ENCODE peak calls at places on chromosome 4, in four cellular contexts. A is small intestine, Q is adrenal gland, U is lower lobe of right lung. T is an unnamed sample.

GRCh38 chr4:121686265-121686664 is 10.5 kb downstream of the ANXA5 start:
- DNase-seq in A (no peak), U (no peak), Q (no peak), T (no peak)

GRCh38 chr4:116122131-116122530 is 963.2 kb downstream of the TRAM1L1 start:
- DNase-seq in A (no peak), Q (no peak), U (no peak), T (no peak)

GRCh38 chr4:42412251-42412650 is 15.0 kb downstream of the SHISA3 start:
- DNase-seq in A (no peak), U (no peak), Q (no peak), T (no peak)

GRCh38 chr4:107035711-107036601 is at the start of gene DKK2:
- DNase-seq in A (peak; percentile 1), U (peak; percentile 46), Q (no peak), T (peak; percentile 76)

GRCh38 chr4:67459164-67459563 is 86.1 kb downstream of the CENPC start:
- DNase-seq in U (no peak), Q (no peak), A (no peak), T (no peak)

GRCh38 chr4:52588097-52588496 is 71.0 kb downstream of the USP46 start:
- DNase-seq in A (peak; percentile 2), U (no peak), Q (peak; percentile 23), T (peak; percentile 54)

GRCh38 chr4:69894221-69894620 is 34.3 kb upstream of the SULT1E1 start:
- DNase-seq in U (no peak), A (peak; percentile 23), Q (no peak), T (no peak)

GRCh38 chr4:51963871-51964513 is 56.2 kb downstream of the LRRC66 start:
- DNase-seq in A (no peak), Q (no peak), U (no peak), T (no peak)

GRCh38 chr4:118398226-118399090 is 45.7 kb upstream of the PRSS12 start:
- DNase-seq in U (no peak), Q (no peak), A (no peak), T (no peak)

GRCh38 chr4:158722291-158722916 is 792 bp downstream of the PPID start:
- DNase-seq in U (no peak), Q (peak; percentile 40), A (peak; percentile 82), T (no peak)

GRCh38 chr4:170990989-170991589 is 822.1 kb upstream of the GALNTL6 start:
- DNase-seq in A (peak; percentile 25), Q (no peak), U (no peak), T (no peak)

GRCh38 chr4:55426518-55426917 is 30.8 kb downstream of the TMEM165 start:
- DNase-seq in A (no peak), Q (no peak), U (no peak), T (no peak)

GRCh38 chr4:155099231-155099630 is 109.2 kb upstream of the NPY2R start:
- DNase-seq in Q (no peak), A (no peak), U (no peak), T (no peak)

GRCh38 chr4:151676301-151676700 is 84.5 kb downstream of the GATB start:
- DNase-seq in A (no peak), U (no peak), Q (peak; percentile 61), T (no peak)

GRCh38 chr4:116272336-116272735 is 813.0 kb downstream of the TRAM1L1 start:
- DNase-seq in A (no peak), Q (no peak), U (no peak), T (no peak)

GRCh38 chr4:55887594-55887993 is 34.1 kb downstream of the EXOC1 start:
- DNase-seq in U (no peak), Q (no peak), A (no peak), T (no peak)

GRCh38 chr4:6926681-6927478 is 17.3 kb downstream of the TBC1D14 start:
- DNase-seq in Q (peak; percentile 94), A (peak; percentile 95), U (peak; percentile 83), T (no peak)
- H3K27ac ChIP-seq in Q (peak overlapping the region; percentile 81), A (peak overlapping the region; percentile 88), U (peak overlapping the region; percentile 59), T (no peak overlapping the region)

DNA sequence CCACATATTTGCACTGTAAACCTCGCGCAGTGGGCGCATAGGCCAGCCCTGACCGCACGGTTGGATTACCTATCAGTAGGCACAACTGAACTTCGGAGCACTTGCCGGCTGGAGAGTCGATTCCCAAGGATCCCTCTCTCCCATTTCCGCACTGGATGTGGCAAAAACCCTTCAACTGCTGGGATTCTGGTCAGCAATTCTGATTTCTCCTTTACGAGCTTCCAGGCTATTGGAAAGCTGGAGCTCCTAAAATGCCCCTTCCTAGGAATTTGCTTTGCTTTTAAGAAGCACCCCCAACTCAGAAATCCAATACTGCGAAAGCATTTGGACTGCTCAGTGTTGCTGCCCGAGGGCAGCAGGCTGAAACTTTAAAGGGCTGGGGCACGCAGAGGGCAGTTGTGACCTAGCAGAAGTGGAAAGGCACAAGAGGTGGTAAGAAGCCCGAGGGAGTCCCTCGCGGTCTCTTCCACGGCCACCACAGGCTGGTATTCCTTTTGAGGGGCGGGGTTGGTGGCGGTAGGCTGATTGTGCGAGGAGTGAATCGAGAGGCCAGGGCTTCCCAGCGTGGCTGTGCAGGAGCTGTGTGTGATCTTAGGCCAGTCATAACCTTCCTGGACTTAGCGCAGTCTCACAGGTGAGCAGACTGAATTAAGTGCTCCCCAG is 1.6 kb downstream of the ZAR1 start:
- DNase-seq in A (no peak), U (no peak), Q (no peak), T (no peak)
- H3K27me3 ChIP-seq in A (peaks cover 32% of the 10 kb centered on the region), U (peaks cover 46% of the 10 kb centered on the region), Q (peaks cover 28% of the 10 kb centered on the region), T (no peaks in the 10 kb centered on the region)

GRCh38 chr4:13445841-13446790 is 38.0 kb downstream of the RAB28 start:
- DNase-seq in A (no peak), U (no peak), Q (no peak), T (no peak)
- H3K4me3 ChIP-seq in A (no peak overlapping the region), U (no peak overlapping the region), Q (no peak overlapping the region), T (no peak overlapping the region)

GRCh38 chr4:3367866-3368265 is 73.9 kb upstream of the HGFAC start:
- DNase-seq in Q (no peak), A (no peak), U (no peak), T (no peak)

GRCh38 chr4:3368334-3368733 is 73.4 kb upstream of the HGFAC start:
- DNase-seq in U (no peak), A (no peak), Q (no peak), T (no peak)

GRCh38 chr4:3365326-3365725 is 72.5 kb downstream of the RGS12 start:
- DNase-seq in U (no peak), A (no peak), Q (no peak), T (no peak)

GRCh38 chr4:3365871-3366842 is 73.3 kb downstream of the RGS12 start:
- DNase-seq in U (no peak), Q (no peak), A (no peak), T (no peak)

DNA sequence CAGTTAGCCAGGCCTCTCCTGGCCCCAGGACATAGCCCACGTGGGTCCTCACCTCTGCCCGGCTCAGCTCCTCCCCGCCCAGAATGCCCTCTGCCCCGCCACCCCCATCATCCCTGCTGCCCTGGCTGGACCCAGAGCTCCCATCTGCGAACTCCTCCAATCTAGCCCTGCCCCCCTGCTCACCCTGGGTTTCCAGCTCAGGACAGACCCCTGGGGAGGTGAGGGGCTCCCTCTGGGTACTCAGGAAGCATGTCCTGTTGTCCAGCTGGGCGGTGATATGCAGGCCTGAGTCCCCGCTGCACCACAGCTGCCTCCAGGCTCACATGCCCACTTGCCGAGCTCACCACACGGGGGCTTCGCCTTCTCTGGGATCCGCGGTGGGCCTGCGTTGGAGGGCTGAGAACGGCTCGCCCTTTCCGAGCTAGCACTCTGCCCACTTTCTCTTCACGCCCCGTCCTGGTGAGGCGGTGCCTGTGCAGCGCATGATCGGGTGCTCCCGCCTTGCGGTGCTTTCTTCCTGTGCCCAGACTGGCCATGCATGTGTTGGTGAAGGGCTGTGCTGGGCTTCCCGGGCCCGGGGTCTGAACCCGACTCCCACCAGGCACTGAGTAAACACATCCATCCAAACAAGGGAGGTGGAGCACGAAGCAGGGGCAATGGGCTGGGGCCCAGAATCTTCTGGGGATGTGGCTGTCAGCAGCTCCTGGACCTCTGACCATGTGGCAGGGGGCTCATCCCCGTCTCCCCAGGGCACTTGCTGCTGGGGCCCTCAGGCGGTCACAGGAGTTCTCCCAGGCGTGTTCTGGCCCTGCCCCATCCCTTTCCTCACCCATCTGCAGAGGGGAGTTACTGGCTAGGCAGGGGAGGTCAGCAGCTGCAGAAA is 74.3 kb downstream of the RGS12 start:
- DNase-seq in Q (no peak), U (no peak), A (peak; percentile 22), T (no peak)
- H3K27ac ChIP-seq in Q (no peak overlapping the region), U (no peak overlapping the region), A (no peak overlapping the region), T (no peak overlapping the region)

GRCh38 chr4:8847331-8847730 is 24.3 kb downstream of the HMX1 start:
- DNase-seq in Q (no peak), A (no peak), U (peak; percentile 26), T (peak; percentile 36)
- H3K27me3 ChIP-seq in Q (peaks cover 23% of the 10 kb centered on the region), A (peaks cover 10% of the 10 kb centered on the region), U (peaks cover 32% of the 10 kb centered on the region), T (no peaks in the 10 kb centered on the region)

GRCh38 chr4:8160233-8160560 is 1.6 kb upstream of the ABLIM2 start:
- DNase-seq in Q (no peak), U (peak; percentile 27), A (no peak), T (no peak)
- H3K4me3 ChIP-seq in Q (no peak overlapping the region), U (no peak overlapping the region), A (no peak overlapping the region), T (no peak overlapping the region)